ENCODE peak calls at places on chromosomes 7 and 10, in five cellular contexts. L, V, Z, E and U are unnamed samples.

GRCh38 chr10:120492366-120492765 is 35.3 kb downstream of the PLPP4 start:
- DNase-seq in L (no peak), V (no peak), E (no peak), Z (no peak), U (no peak)

GRCh38 chr7:116786791-116787443 is 75.5 kb upstream of the CAPZA2 start:
- DNase-seq in L (no peak), V (no peak), Z (peak), E (peak), U (peak)

GRCh38 chr7:37484460-37485063 is 35.9 kb upstream of the ELMO1 start:
- DNase-seq in V (peak), Z (no peak), E (no peak), L (no peak), U (no peak)

GRCh38 chr7:154867068-154867467 is 135.9 kb downstream of the PAXIP1 start:
- DNase-seq in L (no peak), V (no peak), Z (peak), E (no peak), U (no peak)

GRCh38 chr10:124035928-124036558 is 57.4 kb downstream of the CHST15 start:
- DNase-seq in E (peak), Z (peak), V (no peak), L (peak), U (peak)

GRCh38 chr10:79377557-79378382 is 30.5 kb downstream of the PPIF start:
- DNase-seq in L (no peak), Z (no peak), E (no peak), V (no peak), U (no peak)

GRCh38 chr10:48542471-48543210 is 62.2 kb downstream of the ARHGAP22 start:
- DNase-seq in Z (no peak), V (no peak), E (no peak), L (no peak), U (no peak)

GRCh38 chr10:101783736-101784118 is 481 bp upstream of the NPM3 start:
- DNase-seq in V (no peak), Z (no peak), E (no peak), L (no peak), U (no peak)

GRCh38 chr10:73079779-73080178 is 16.9 kb downstream of the P4HA1 start:
- DNase-seq in V (no peak), Z (no peak), E (no peak), L (no peak), U (no peak)

GRCh38 chr10:95394161-95394880 is 103.5 kb upstream of the PDLIM1 start:
- DNase-seq in E (no peak), V (no peak), Z (peak), L (peak), U (no peak)

GRCh38 chr7:145293120-145293792 is 457.4 kb upstream of the TPK1 start:
- DNase-seq in E (no peak), Z (no peak), V (no peak), L (no peak), U (no peak)

GRCh38 chr7:98178321-98178720 is 32.9 kb upstream of the BHLHA15 start:
- DNase-seq in E (no peak), L (no peak), V (no peak), Z (no peak), U (no peak)

GRCh38 chr7:34825221-34825620 is 167.2 kb downstream of the NPSR1 start:
- DNase-seq in E (no peak), Z (no peak), V (no peak), L (no peak), U (no peak)

GRCh38 chr7:128108641-128109423 is 77.6 kb upstream of the LRRC4 start:
- DNase-seq in Z (peak), V (no peak), E (peak), L (no peak), U (peak)

GRCh38 chr10:64396105-64396504 is 874.9 kb downstream of the REEP3 start:
- DNase-seq in E (no peak), V (no peak), L (no peak), Z (no peak), U (no peak)

GRCh38 chr7:49783446-49783845 is 10.0 kb downstream of the VWC2 start:
- DNase-seq in V (no peak), Z (no peak), L (no peak), E (no peak), U (no peak)

GRCh38 chr7:37215524-37215923 is 233.1 kb downstream of the ELMO1 start:
- DNase-seq in E (no peak), V (no peak), L (no peak), Z (no peak), U (no peak)

GRCh38 chr7:143978585-143978984 is 21.5 kb upstream of the OR6B1 start:
- DNase-seq in L (no peak), V (no peak), E (no peak), Z (no peak), U (no peak)

GRCh38 chr10:113426181-113426837 is 126.5 kb upstream of the HABP2 start:
- DNase-seq in E (no peak), Z (no peak), V (peak), L (no peak), U (no peak)

GRCh38 chr10:65931291-65932080 is 994.4 kb upstream of the LRRTM3 start:
- DNase-seq in Z (no peak), E (no peak), L (no peak), V (no peak), U (no peak)

GRCh38 chr7:151342102-151342646 is 562 bp downstream of the NUB1 start:
- DNase-seq in L (no peak), Z (peak), E (no peak), V (no peak), U (no peak)

GRCh38 chr7:24417526-24418120 is 133.6 kb downstream of the NPY start:
- DNase-seq in V (no peak), Z (no peak), L (no peak), E (no peak), U (no peak)

GRCh38 chr7:149823631-149824199 is 14.5 kb upstream of the ZNF862 start:
- DNase-seq in Z (no peak), E (peak), L (no peak), V (no peak), U (peak)

GRCh38 chr7:92880212-92881090 is 44.1 kb upstream of the CDK6 start:
- DNase-seq in E (no peak), L (no peak), Z (no peak), V (peak), U (no peak)

GRCh38 chr10:75617485-75618155 is 186.2 kb downstream of the LRMDA start:
- DNase-seq in Z (no peak), L (no peak), V (no peak), E (no peak), U (no peak)

GRCh38 chr10:5659702-5660528 is 6.5 kb downstream of the ASB13 start:
- DNase-seq in Z (no peak), L (no peak), V (no peak), E (no peak), U (no peak)
- TF ChIP-seq TAF1 in Z (no peak), L (no peak), V (no peak), E (no peak), U (no peak)

GRCh38 chr7:10239643-10240345 is 733.9 kb upstream of the PHF14 start:
- DNase-seq in E (no peak), L (no peak), Z (no peak), V (no peak), U (no peak)
- TF ChIP-seq TAF1 in E (no peak), L (no peak), Z (no peak), V (no peak), U (no peak)

GRCh38 chr10:613661-614340 is 75.7 kb downstream of the DIP2C start:
- DNase-seq in V (no peak), Z (no peak), E (no peak), L (no peak), U (no peak)

GRCh38 chr10:617471-617870 is 72.0 kb downstream of the DIP2C start:
- DNase-seq in V (no peak), L (no peak), Z (no peak), E (no peak), U (no peak)

GRCh38 chr10:614341-614664 is 75.2 kb downstream of the DIP2C start:
- DNase-seq in E (no peak), Z (no peak), L (no peak), V (no peak), U (no peak)

GRCh38 chr10:614772-615582 is 74.5 kb downstream of the DIP2C start:
- DNase-seq in Z (no peak), E (no peak), V (peak), L (no peak), U (no peak)

GRCh38 chr10:615583-616152 is 73.8 kb downstream of the DIP2C start:
- DNase-seq in Z (no peak), E (no peak), L (no peak), V (no peak), U (no peak)
- TF ChIP-seq TAF1 in Z (no peak), E (no peak), L (no peak), V (no peak), U (no peak)

GRCh38 chr10:110296966-110297365 is 7.8 kb downstream of the SMNDC1 start:
- DNase-seq in V (no peak), Z (no peak), L (no peak), E (no peak), U (no peak)
- TF ChIP-seq TAF1 in V (no peak), Z (no peak), L (no peak), E (no peak), U (no peak)

GRCh38 chr10:99536400-99537254 is 3.9 kb downstream of the NKX2-3 start:
- DNase-seq in V (peak), E (no peak), Z (no peak), L (no peak), U (no peak)
- TF ChIP-seq TAF1 in V (no peak), E (no peak), Z (no peak), L (no peak), U (no peak)

GRCh38 chr7:15906436-15906835 is 220.0 kb upstream of the MEOX2 start:
- DNase-seq in L (no peak), E (no peak), V (no peak), Z (no peak), U (no peak)
- TF ChIP-seq TAF1 in L (no peak), E (no peak), V (no peak), Z (no peak), U (no peak)

DNA sequence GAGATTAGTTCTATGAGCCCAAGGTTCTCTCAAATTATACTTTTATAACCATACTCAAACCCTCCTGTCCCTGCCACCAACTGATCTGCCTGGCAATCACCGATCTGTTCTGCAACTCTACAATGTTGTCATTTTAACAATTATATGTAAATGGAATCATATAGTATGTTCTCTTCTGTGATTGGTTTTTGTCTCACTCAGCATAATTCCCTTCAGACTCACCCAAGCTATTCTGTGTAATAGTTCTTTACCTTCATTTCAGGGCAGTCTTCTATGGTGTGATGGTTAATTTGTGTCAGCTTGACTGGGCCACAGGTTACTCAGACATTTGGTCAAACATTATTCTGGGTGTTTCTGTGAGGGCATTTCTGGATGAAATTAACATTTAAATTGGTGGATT is 181.9 kb upstream of the CXCL12 start:
- DNase-seq in E (no peak), Z (no peak), L (no peak), V (no peak), U (no peak)
- TF ChIP-seq TAF1 in E (no peak), Z (no peak), L (no peak), V (no peak), U (no peak)